ENCODE peak calls at places on chromosomes 12 and 14, in four cellular contexts. W is K562, Z is A549, H is HepG2. V is an unnamed sample.

GRCh38 chr12:31931796-31932715 is 27.2 kb upstream of the RESF1 start:
- DNase-seq in W (no peak), Z (peak; percentile 29), H (no peak), V (no peak)

GRCh38 chr12:54360717-54361456 is 3.4 kb downstream of the GPR84 start:
- DNase-seq in W (peak; percentile 63), Z (peak; percentile 88), H (peak; percentile 82), V (peak; percentile 93)

GRCh38 chr12:98492580-98493140 is 22.7 kb upstream of the TMPO start:
- DNase-seq in W (no peak), Z (no peak), H (no peak), V (no peak)

GRCh38 chr12:28066879-28067278 is 94.3 kb upstream of the PTHLH start:
- DNase-seq in W (no peak), Z (no peak), H (no peak), V (no peak)

GRCh38 chr14:90576981-90577660 is 180.3 kb downstream of the CALM1 start:
- DNase-seq in W (peak; percentile 75), Z (no peak), H (no peak), V (no peak)

GRCh38 chr14:68268719-68269118 is 449.1 kb downstream of the RAD51B start:
- DNase-seq in W (no peak), Z (no peak), H (no peak), V (no peak)

GRCh38 chr12:25051583-25052190 is 102.8 kb upstream of the BCAT1 start:
- DNase-seq in W (no peak), Z (no peak), H (no peak), V (no peak)

GRCh38 chr12:4027412-4027811 is 154.2 kb upstream of the PARP11 start:
- DNase-seq in W (no peak), Z (no peak), H (peak; percentile 48), V (no peak)

GRCh38 chr14:89507521-89507920 is 90.5 kb upstream of the FOXN3 start:
- DNase-seq in W (no peak), Z (peak; percentile 9), H (peak; percentile 32), V (no peak)

GRCh38 chr12:64780531-64781373 is 21.5 kb upstream of the GNS start:
- DNase-seq in W (peak; percentile 21), Z (peak; percentile 33), H (no peak), V (peak; percentile 73)

GRCh38 chr12:122082621-122083356 is 4.2 kb downstream of the MLXIP start:
- DNase-seq in W (no peak), Z (no peak), H (no peak), V (no peak)

GRCh38 chr12:68042212-68042699 is 53.0 kb downstream of the IFNG-AS1 start:
- DNase-seq in W (no peak), Z (no peak), H (peak; percentile 3), V (no peak)

DNA sequence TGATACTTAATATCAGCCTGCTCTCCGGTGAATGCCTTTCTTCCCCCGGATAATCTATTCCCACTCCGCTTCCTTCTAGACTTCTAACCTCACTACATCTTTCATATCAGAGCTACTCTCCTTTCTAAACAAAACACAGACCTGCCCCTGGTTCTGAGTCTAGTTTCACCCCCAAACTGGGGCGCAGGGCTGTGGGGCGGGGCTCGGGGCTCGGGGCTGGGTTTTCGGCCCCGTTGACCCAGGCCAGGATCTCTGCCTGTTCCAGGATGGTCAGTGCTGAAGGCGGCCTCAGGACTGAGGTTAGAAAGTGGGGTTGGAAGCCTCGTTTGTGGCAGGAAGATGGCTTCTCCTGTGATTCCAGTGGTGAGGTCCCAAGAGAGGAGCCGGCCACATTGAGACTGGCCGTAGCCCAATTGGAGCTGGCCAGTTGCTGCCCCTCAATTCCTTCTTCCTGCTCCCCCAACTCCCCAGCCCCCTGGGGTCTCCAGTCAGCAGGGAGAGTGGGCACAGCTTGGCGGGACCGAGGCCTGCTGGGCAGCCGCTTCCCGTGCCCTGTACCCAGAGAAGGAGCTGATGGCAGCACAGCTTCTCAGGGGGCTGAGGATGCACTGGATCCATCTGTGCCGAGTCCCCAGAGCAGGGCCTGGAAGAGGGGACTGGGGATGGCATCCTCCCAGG is 53.0 kb downstream of the LRCOL1 start:
- DNase-seq in W (no peak), Z (no peak), H (no peak), V (no peak)
- TF ChIP-seq EP300 in W (no peak), Z (no peak), H (no peak), V (no peak)

GRCh38 chr12:47033797-47034555 is 45.4 kb upstream of the PCED1B start:
- DNase-seq in W (no peak), Z (peak; percentile 32), H (no peak), V (no peak)
- TF ChIP-seq MAFK in W (no peak), Z (peak; percentile 85), H (no peak), V (no peak)

GRCh38 chr14:105283899-105284298 is 16.9 kb downstream of the BRF1 start:
- DNase-seq in W (no peak), Z (no peak), H (no peak), V (no peak)
- TF ChIP-seq EP300 in W (no peak), Z (no peak), H (no peak), V (no peak)

GRCh38 chr12:89497467-89497866 is 27.1 kb downstream of the GALNT4 start:
- DNase-seq in W (no peak), Z (no peak), H (no peak), V (no peak)
- TF ChIP-seq MAFK in W (no peak), Z (no peak), H (no peak), V (no peak)

GRCh38 chr12:6904280-6905276 is at the start of gene LRRC23:
- DNase-seq in W (peak; percentile 88), Z (peak; percentile 95), H (peak; percentile 90), V (peak; percentile 98)
- TF ChIP-seq EP300 in W (no peak), Z (no peak), H (no peak), V (peak; percentile 72)

GRCh38 chr14:92690171-92691011 is 58.0 kb downstream of the LGMN start:
- DNase-seq in W (peak; percentile 36), Z (peak; percentile 76), H (peak; percentile 45), V (no peak)
- TF ChIP-seq MAFK in W (no peak), Z (no peak), H (no peak), V (no peak)

GRCh38 chr12:124720687-124721500 is 142.8 kb downstream of the SCARB1 start:
- DNase-seq in W (no peak), Z (peak; percentile 59), H (no peak), V (no peak)
- TF ChIP-seq EP300 in W (no peak), Z (no peak), H (no peak), V (no peak)

V was measured in H1.